ENCODE peak calls at places on chromosomes 16 and 17, in seven cellular contexts. W is NCI-H460; Q is NCI-H1092; R is DMS 273 treated with DMSO at 0.1 percent for 48 hours; K is stimulated activated CD8-positive, alpha-beta memory T cell treated with anti-CD3 and anti-CD28 coated beads, Interleukin-7, amount 100 ng/mL, for 1 hour; I is mammary epithelial cell; P is naive thymus-derived CD8-positive, alpha-beta T cell. S is an unnamed sample.
A peak's percentile ranks its signal among the peaks of the same experiment; 100 is the strongest.

GRCh38 chr17:70520447-70520846 is 351.1 kb downstream of the KCNJ2 start:
- DNase-seq in W (no peak), I (no peak), K (no peak), Q (no peak), P (no peak), R (no peak), S (no peak)

GRCh38 chr17:73231363-73231762 is 30.3 kb downstream of the CPSF4L start:
- DNase-seq in I (peak; percentile 27), K (no peak), W (no peak), Q (no peak), P (no peak), R (no peak), S (peak; percentile 21)

GRCh38 chr17:82051776-82052637 is at the start of the genes GPS1 and RFNG:
- DNase-seq in P (peak; percentile 70), K (peak; percentile 70), Q (peak; percentile 31), W (no peak), I (peak; percentile 59), R (no peak), S (peak; percentile 99)

GRCh38 chr17:73415782-73416181 is 104.0 kb upstream of the CDC42EP4 start:
- DNase-seq in R (no peak), I (no peak), W (no peak), Q (no peak), P (no peak), K (no peak), S (no peak)

GRCh38 chr17:77318491-77319210 is 177.9 kb downstream of the SEC14L1 start:
- DNase-seq in P (no peak), I (peak; percentile 29), W (no peak), Q (no peak), R (no peak), K (no peak), S (no peak)

GRCh38 chr17:1422907-1423306 is 22.9 kb upstream of the YWHAE start:
- DNase-seq in P (no peak), R (no peak), Q (no peak), I (peak; percentile 93), W (peak; percentile 36), K (no peak), S (no peak)

GRCh38 chr17:83075270-83075880 is 4.0 kb upstream of the METRNL start:
- DNase-seq in I (no peak), Q (no peak), P (no peak), R (no peak), K (no peak), W (no peak), S (no peak)

GRCh38 chr17:48587276-48588073 is 2.6 kb downstream of the HOXB3 start:
- DNase-seq in W (no peak), P (no peak), Q (peak; percentile 96), I (no peak), K (no peak), R (no peak), S (no peak)

GRCh38 chr16:89330177-89330856 is 112.8 kb downstream of the ZNF778 start:
- DNase-seq in Q (no peak), W (no peak), P (peak; percentile 61), K (no peak), I (peak; percentile 79), R (no peak), S (no peak)

GRCh38 chr17:41734139-41734948 is at the start of gene HAP1:
- DNase-seq in W (peak; percentile 41), Q (no peak), K (no peak), P (no peak), R (no peak), I (peak; percentile 67), S (no peak)

GRCh38 chr16:30775381-30776099 is 11.5 kb downstream of the ZNF629 start:
- DNase-seq in R (peak; percentile 60), I (peak; percentile 75), Q (peak; percentile 72), P (peak; percentile 26), K (peak; percentile 8), W (peak; percentile 79), S (peak; percentile 87)

GRCh38 chr16:4213721-4214120 is 28.2 kb downstream of the SRL start:
- DNase-seq in R (no peak), K (no peak), P (no peak), W (no peak), Q (no peak), I (no peak), S (no peak)

GRCh38 chr17:68526548-68526947 is 14.3 kb downstream of the PRKAR1A start:
- DNase-seq in I (no peak), Q (no peak), W (no peak), P (no peak), R (no peak), K (no peak), S (no peak)